ENCODE peak calls at places on chromosomes 7 and 10, in four cellular contexts. F is H7, N is GM23248, R is BJ. X is an unnamed sample. For H3K36me3, the result is how much of the 10 kb centered on the place peaks cover.

GRCh38 chr7:157431951-157432540 is 95.2 kb downstream of the DNAJB6 start:
- DNase-seq in F (no peak), N (no peak), R (no peak), X (peak)

GRCh38 chr7:151251926-151252835 is 3.7 kb upstream of the SMARCD3 start:
- DNase-seq in F (peak), N (peak), R (no peak), X (peak)

GRCh38 chr7:41030673-41031072 is 672.2 kb downstream of the INHBA start:
- DNase-seq in F (no peak), N (no peak), R (no peak), X (no peak)

GRCh38 chr10:71238626-71239025 is 26.3 kb downstream of the UNC5B start:
- DNase-seq in F (no peak), N (no peak), R (no peak), X (no peak)

GRCh38 chr7:142776206-142776844 is 5.6 kb downstream of the PRSS2 start:
- DNase-seq in F (no peak), N (peak), R (peak), X (no peak)

GRCh38 chr10:99529483-99530107 is 3.1 kb upstream of the NKX2-3 start:
- DNase-seq in F (no peak), N (no peak), R (no peak), X (no peak)

GRCh38 chr10:49512121-49512809 is 26.7 kb downstream of the ERCC6 start:
- DNase-seq in F (no peak), N (peak), R (no peak), X (no peak)

GRCh38 chr10:14560794-14561765 is 213.6 kb downstream of the FAM107B start:
- DNase-seq in F (no peak), N (no peak), R (no peak), X (no peak)

GRCh38 chr10:75887981-75888380 is 456.6 kb downstream of the LRMDA start:
- DNase-seq in F (no peak), N (no peak), R (no peak), X (no peak)

GRCh38 chr7:2508327-2509231 is 11.0 kb upstream of the LFNG start:
- DNase-seq in F (no peak), N (peak), R (peak), X (peak)

GRCh38 chr10:114868801-114869200 is 47.2 kb downstream of the FHIP2A start:
- DNase-seq in F (no peak), N (peak), R (peak), X (no peak)

DNA sequence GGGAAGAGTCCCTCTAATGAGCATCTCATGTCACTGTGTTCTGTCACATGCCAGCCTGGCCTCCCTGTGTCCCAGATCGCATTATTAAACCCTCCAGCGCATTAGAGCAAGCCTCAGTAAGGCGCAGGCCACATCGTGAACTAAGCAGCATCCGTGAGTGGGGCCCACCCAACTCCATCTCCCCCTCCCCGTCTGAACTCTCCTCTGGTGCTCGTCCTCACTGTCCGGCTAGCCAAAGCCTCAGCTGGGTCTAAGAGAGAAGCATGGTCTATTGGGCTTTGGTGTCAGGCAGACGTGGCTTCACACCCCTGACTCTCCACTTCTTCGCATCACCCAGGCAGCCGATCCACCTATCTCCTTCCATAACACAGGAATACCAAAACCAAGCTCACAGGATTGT is 164.7 kb upstream of the LANCL2 start:
- DNase-seq in F (no peak), N (no peak), R (no peak), X (no peak)
- H3K36me3 ChIP-seq in F (under half), N (half or more), R (under half), X (half or more)

GRCh38 chr10:110817614-110818013 is 54.1 kb upstream of the PDCD4 start:
- DNase-seq in F (no peak), N (no peak), R (no peak), X (no peak)
- H3K36me3 ChIP-seq in F (under half), N (under half), R (under half), X (under half)

GRCh38 chr10:819816-820215 is 111.7 kb downstream of the LARP4B start:
- DNase-seq in F (no peak), N (no peak), R (no peak), X (no peak)
- H3K36me3 ChIP-seq in F (half or more), N (half or more), R (half or more), X (half or more)

GRCh38 chr7:121394709-121395140 is 1.4 kb downstream of the FAM3C start:
- DNase-seq in F (no peak), N (no peak), R (no peak), X (no peak)
- H3K36me3 ChIP-seq in F (under half), N (under half), R (under half), X (under half)

DNA sequence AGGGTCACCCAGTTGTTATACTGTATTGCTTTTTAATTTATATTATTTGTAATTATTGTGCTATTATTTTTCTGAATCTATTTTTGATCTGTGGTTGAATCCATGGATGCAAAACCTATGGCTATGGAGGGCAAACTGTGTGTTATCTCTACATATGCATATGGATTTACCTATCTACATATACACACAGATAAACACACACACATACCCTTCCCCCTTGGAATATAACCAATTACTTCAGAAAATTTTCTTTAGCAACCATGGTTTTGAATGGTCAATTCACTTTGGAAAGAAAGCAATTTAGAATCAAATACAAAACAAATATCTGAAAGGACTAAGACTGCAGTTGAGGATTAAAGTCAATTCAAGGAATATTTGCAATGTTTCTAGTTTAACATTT is 39.1 kb downstream of the MTPN start:
- DNase-seq in F (no peak), N (no peak), R (no peak), X (no peak)
- H3K36me3 ChIP-seq in F (under half), N (under half), R (under half), X (under half)

GRCh38 chr10:78035025-78035424 is 1.4 kb downstream of the RPS24 start:
- DNase-seq in F (no peak), N (peak), R (no peak), X (no peak)
- H3K36me3 ChIP-seq in F (under half), N (half or more), R (under half), X (under half)

X was measured in lower lobe of right lung.